ENCODE peak calls at places on chromosomes 2 and 18, in ten cellular contexts. V is activated T-helper 1 cell treated with anti-CD3 and anti-CD28 coated beads, Interleukin-2, amount 50 U/mL, for 16 hours; U is activated CD4-positive, alpha-beta T cell treated with anti-CD3 and anti-CD28 coated beads for 1 hour; J is natural killer cell; K is psoas muscle; I is NCI-H2081; W is CD8-positive, alpha-beta T cell; B is AG10803; R is kidney tubule cell; D is endothelial cell. N is an unnamed sample.
A peak's percentile ranks its signal among the peaks of the same experiment; 100 is the strongest.

GRCh38 chr18:47794725-47795447 is 135.6 kb downstream of the SMAD2 start:
- DNase-seq in V (no peak), U (no peak), J (no peak), K (no peak), I (no peak), W (no peak), B (no peak), R (no peak), D (no peak), N (no peak)

GRCh38 chr2:61065706-61066688 is at the start of gene SANBR:
- DNase-seq in V (peak; percentile 59), U (peak; percentile 74), J (peak; percentile 87), K (peak; percentile 92), I (peak; percentile 97), W (peak; percentile 65), B (peak; percentile 75), R (peak; percentile 93), D (peak; percentile 92), N (peak; percentile 62)

GRCh38 chr18:3179430-3180089 is 40.2 kb downstream of the MYOM1 start:
- DNase-seq in V (no peak), U (no peak), J (no peak), K (no peak), I (no peak), W (no peak), B (no peak), R (no peak), D (no peak), N (no peak)

GRCh38 chr2:197804758-197805597 is 585 bp downstream of the PLCL1 start:
- DNase-seq in V (no peak), U (no peak), J (no peak), K (peak; percentile 62), I (peak; percentile 27), W (no peak), B (peak; percentile 20), R (peak; percentile 4), D (peak; percentile 63), N (no peak)

GRCh38 chr2:10016001-10016801 is 27.1 kb upstream of the KLF11 start:
- DNase-seq in V (no peak), U (no peak), J (no peak), K (no peak), I (no peak), W (no peak), B (no peak), R (no peak), D (no peak), N (no peak)

GRCh38 chr18:54284967-54285785 is 15.9 kb downstream of the POLI start:
- DNase-seq in V (no peak), U (no peak), J (no peak), K (no peak), I (no peak), W (no peak), B (peak; percentile 53), R (peak; percentile 84), D (no peak), N (peak; percentile 12)

GRCh38 chr18:3213231-3214059 is 6.3 kb downstream of the MYOM1 start:
- DNase-seq in V (no peak), U (no peak), J (no peak), K (no peak), I (no peak), W (no peak), B (no peak), R (no peak), D (no peak), N (no peak)

GRCh38 chr2:144508162-144508765 is 11.7 kb downstream of the ZEB2 start:
- DNase-seq in V (no peak), U (no peak), J (peak; percentile 57), K (no peak), I (peak; percentile 37), W (no peak), B (no peak), R (no peak), D (no peak), N (no peak)

GRCh38 chr2:10753156-10753555 is 31.7 kb downstream of the ATP6V1C2 start:
- DNase-seq in V (no peak), U (no peak), J (no peak), K (no peak), I (no peak), W (no peak), B (no peak), R (no peak), D (no peak), N (no peak)

GRCh38 chr2:239822146-239822945 is 202.8 kb downstream of the NDUFA10 start:
- DNase-seq in V (no peak), U (no peak), J (no peak), K (no peak), I (no peak), W (no peak), B (no peak), R (no peak), D (no peak), N (no peak)

GRCh38 chr18:57422313-57422872 is 12.8 kb upstream of the ONECUT2 start:
- DNase-seq in V (no peak), U (no peak), J (no peak), K (no peak), I (peak; percentile 37), W (no peak), B (no peak), R (no peak), D (no peak), N (no peak)

GRCh38 chr18:63098014-63098981 is 221.3 kb downstream of the BCL2 start:
- DNase-seq in V (no peak), U (peak; percentile 13), J (peak; percentile 48), K (no peak), I (no peak), W (no peak), B (no peak), R (no peak), D (peak; percentile 15), N (no peak)

GRCh38 chr2:127154985-127155650 is 48.2 kb upstream of the BIN1 start:
- DNase-seq in V (no peak), U (no peak), J (no peak), K (peak; percentile 73), I (no peak), W (no peak), B (peak; percentile 85), R (no peak), D (no peak), N (no peak)

GRCh38 chr2:55010149-55010591 is 40.1 kb downstream of the RTN4 start:
- DNase-seq in V (no peak), U (peak; percentile 14), J (peak; percentile 33), K (peak; percentile 70), I (peak; percentile 58), W (peak; percentile 7), B (peak; percentile 66), R (peak; percentile 78), D (no peak), N (no peak)

GRCh38 chr18:23635283-23636040 is 27.2 kb downstream of the ANKRD29 start:
- DNase-seq in V (no peak), U (no peak), J (no peak), K (no peak), I (no peak), W (no peak), B (no peak), R (peak; percentile 24), D (no peak), N (no peak)

N was measured in T1000.